ENCODE peak calls at places on chromosomes 11 and 22, in four cellular contexts. L is AG10803, X is fibroblast of the aortic adventitia, K is A549. R is an unnamed sample.

GRCh38 chr11:2557381-2557780 is 112.6 kb downstream of the KCNQ1 start:
- DNase-seq in X (no peak), K (no peak), L (no peak), R (no peak)

GRCh38 chr11:102530558-102530957 is at the start of gene MMP7:
- DNase-seq in L (peak), X (peak), K (peak), R (peak)

GRCh38 chr11:1770061-1770460 is 6.3 kb upstream of the CTSD start:
- DNase-seq in X (no peak), K (no peak), L (no peak), R (no peak)

GRCh38 chr11:77596626-77597025 is 6.9 kb downstream of the AQP11 start:
- DNase-seq in L (peak), X (peak), K (no peak), R (peak)

GRCh38 chr11:45209904-45210699 is 63.7 kb downstream of the PRDM11 start:
- DNase-seq in X (peak), K (no peak), L (peak), R (peak)

GRCh38 chr11:104830080-104830479 is 68.2 kb downstream of the CASP12 start:
- DNase-seq in K (peak), X (peak), L (peak), R (peak)

GRCh38 chr11:61762798-61763197 is 10.4 kb downstream of the MYRF start:
- DNase-seq in K (no peak), X (no peak), L (no peak), R (no peak)

GRCh38 chr11:17611049-17611448 is 64.0 kb downstream of the OTOG start:
- DNase-seq in K (no peak), X (no peak), L (no peak), R (no peak)

GRCh38 chr11:120228794-120229384 is 11.1 kb upstream of the POU2F3 start:
- DNase-seq in X (no peak), L (no peak), K (no peak), R (no peak)

GRCh38 chr11:126817523-126818450 is 182.8 kb downstream of the KIRREL3 start:
- DNase-seq in K (no peak), L (peak), X (no peak), R (no peak)

GRCh38 chr22:30178180-30179126 is 68.1 kb downstream of the LIF start:
- DNase-seq in X (peak), L (peak), K (no peak), R (peak)

GRCh38 chr22:23219787-23220484 is 39.6 kb downstream of the BCR start:
- DNase-seq in L (peak), K (no peak), X (no peak), R (peak)

GRCh38 chr22:11627436-11627797 is 3900.6 kb upstream of the OR11H1 start:
- DNase-seq in X (peak), L (peak), K (no peak), R (peak)

GRCh38 chr11:75524576-75525432 is 937 bp downstream of the GDPD5 start:
- DNase-seq in K (no peak), L (peak), X (no peak), R (no peak)

GRCh38 chr22:31826443-31826842 is 72.6 kb downstream of the DEPDC5 start:
- DNase-seq in L (no peak), X (no peak), K (no peak), R (no peak)

GRCh38 chr22:47967841-47968240 is 1205.4 kb downstream of the TBC1D22A start:
- DNase-seq in K (no peak), X (no peak), L (no peak), R (no peak)

GRCh38 chr11:44443836-44444769 is 121.4 kb upstream of the CD82 start:
- DNase-seq in X (no peak), L (no peak), K (peak), R (no peak)

GRCh38 chr11:10107522-10107921 is 186.5 kb downstream of the SBF2 start:
- DNase-seq in X (no peak), K (no peak), L (peak), R (no peak)

GRCh38 chr11:5489571-5490357 is 1.3 kb downstream of the OR52D1 start:
- DNase-seq in K (no peak), X (no peak), L (no peak), R (peak)

GRCh38 chr11:102983491-102983890 is 28.0 kb upstream of the MMP13 start:
- DNase-seq in K (no peak), L (peak), X (peak), R (no peak)

GRCh38 chr22:23306926-23307325 is 126.6 kb downstream of the BCR start:
- DNase-seq in K (no peak), X (no peak), L (no peak), R (no peak)

GRCh38 chr11:118901494-118902335 is 18.0 kb downstream of the CXCR5 start:
- DNase-seq in L (no peak), X (no peak), K (no peak), R (no peak)

GRCh38 chr11:100639140-100639539 is 47.9 kb upstream of the ARHGAP42 start:
- DNase-seq in L (no peak), X (no peak), K (peak), R (peak)

GRCh38 chr22:33440756-33441155 is 382.6 kb upstream of the SYN3 start:
- DNase-seq in K (no peak), L (peak), X (peak), R (no peak)

GRCh38 chr22:48459259-48459658 is 1368.4 kb downstream of the BRD1 start:
- DNase-seq in K (no peak), X (no peak), L (no peak), R (no peak)

GRCh38 chr11:10979529-10979928 is 121.7 kb upstream of the ZBED5 start:
- DNase-seq in L (no peak), K (no peak), X (no peak), R (no peak)

GRCh38 chr11:66443602-66444001 is 5.0 kb upstream of the MRPL11 start:
- DNase-seq in L (peak), X (peak), K (peak), R (peak)

GRCh38 chr11:102114032-102114431 is 3.8 kb downstream of the YAP1 start:
- DNase-seq in K (peak), X (no peak), L (no peak), R (no peak)

GRCh38 chr22:22210375-22210774 is 34.2 kb upstream of the VPREB1 start:
- DNase-seq in X (peak), K (peak), L (peak), R (peak)

GRCh38 chr11:132062031-132062430 is 691.6 kb downstream of the NTM start:
- DNase-seq in L (no peak), K (no peak), X (no peak), R (peak)

GRCh38 chr22:35638408-35638807 is 9.8 kb upstream of the APOL6 start:
- DNase-seq in X (peak), K (no peak), L (peak), R (peak)

GRCh38 chr11:23021287-23021863 is 161.1 kb upstream of the CCDC179 start:
- DNase-seq in K (peak), L (peak), X (peak), R (peak)

GRCh38 chr22:46482311-46482710 is 55.1 kb downstream of the CELSR1 start:
- DNase-seq in L (no peak), K (no peak), X (no peak), R (no peak)

GRCh38 chr11:119650251-119650650 is 78.7 kb downstream of the NECTIN1 start:
- DNase-seq in L (no peak), X (no peak), K (no peak), R (no peak)

GRCh38 chr11:115665958-115666357 is 161.7 kb upstream of the CADM1 start:
- DNase-seq in X (no peak), L (no peak), K (no peak), R (no peak)

GRCh38 chr22:49724893-49725489 is 102.7 kb downstream of the BRD1 start:
- DNase-seq in K (peak), L (peak), X (no peak), R (peak)

GRCh38 chr11:67293090-67293489 is 4.0 kb downstream of the ANKRD13D start:
- DNase-seq in X (no peak), K (no peak), L (peak), R (peak)

GRCh38 chr11:88174627-88175003 is 628 bp downstream of the RAB38 start:
- DNase-seq in K (peak), L (peak), X (peak), R (peak)

GRCh38 chr11:34789196-34789834 is 126.9 kb downstream of the APIP start:
- DNase-seq in X (no peak), L (no peak), K (no peak), R (no peak)

GRCh38 chr11:34787899-34788298 is 128.3 kb downstream of the APIP start:
- DNase-seq in X (no peak), K (no peak), L (no peak), R (no peak)

GRCh38 chr11:34788642-34789041 is 127.5 kb downstream of the APIP start:
- DNase-seq in X (no peak), L (no peak), K (no peak), R (no peak)

GRCh38 chr11:34784318-34784841 is 131.8 kb downstream of the APIP start:
- DNase-seq in K (no peak), L (no peak), X (no peak), R (no peak)

GRCh38 chr11:34787348-34787747 is 128.8 kb downstream of the APIP start:
- DNase-seq in L (no peak), X (no peak), K (no peak), R (no peak)
- H3K4me3 ChIP-seq in L (no peak), X (no peak), K (no peak), R (no peak)

GRCh38 chr11:68402355-68403031 is 58.1 kb upstream of the PPP6R3 start:
- DNase-seq in K (no peak), X (no peak), L (no peak), R (no peak)
- TF ChIP-seq CTCF in K (no peak), X (no peak), L (no peak), R (no peak)

GRCh38 chr22:38413085-38414008 is 41.7 kb downstream of the KCNJ4 start:
- DNase-seq in X (no peak), K (no peak), L (no peak), R (no peak)
- H3K4me3 ChIP-seq in X (no peak), K (no peak), L (no peak), R (no peak)

DNA sequence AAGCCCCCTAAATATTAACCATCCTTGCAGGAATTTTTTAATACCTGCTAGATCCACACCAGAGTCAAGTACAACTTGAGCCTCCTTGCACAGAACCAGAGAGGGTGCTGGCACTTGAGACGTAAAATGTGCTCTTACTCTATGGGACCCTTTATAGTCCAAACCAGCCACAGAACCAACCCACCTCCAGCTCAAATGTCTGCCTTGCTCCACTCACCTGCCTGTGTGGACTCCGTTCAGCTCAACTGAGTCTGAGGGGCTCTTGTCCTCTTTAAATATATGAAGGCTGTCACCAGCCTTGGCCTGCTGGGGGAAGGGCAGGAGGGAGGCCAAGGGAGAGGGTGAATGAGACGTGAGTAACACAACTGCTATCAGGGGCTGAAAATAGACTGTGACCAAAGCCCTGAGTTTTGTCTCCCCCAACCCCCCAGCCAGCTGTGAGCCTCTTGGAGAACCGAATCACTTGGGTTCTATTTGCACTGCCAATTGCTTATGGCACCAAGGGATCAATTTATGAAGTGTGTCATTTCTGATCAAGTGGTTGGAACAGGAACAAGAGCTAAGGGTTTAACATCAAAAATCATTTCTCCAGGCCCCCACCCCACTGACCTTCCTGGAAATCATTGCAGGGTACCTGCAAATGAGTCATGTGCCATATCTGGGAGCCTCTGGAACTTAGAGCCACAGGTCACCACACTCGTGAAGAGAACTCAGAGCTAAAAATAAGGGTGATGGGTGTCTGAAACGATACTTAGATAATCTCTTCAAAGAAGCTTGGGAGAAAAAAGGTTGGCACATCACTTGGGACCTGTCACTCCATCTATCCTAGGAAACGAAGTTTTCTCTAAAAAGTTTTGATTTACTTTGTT is at the start of gene CSRP3:
- DNase-seq in L (peak), K (no peak), X (peak), R (no peak)
- TF ChIP-seq CTCF in L (no peak), K (no peak), X (no peak), R (no peak)

GRCh38 chr11:25981998-25982397 is 349.9 kb upstream of the ANO3 start:
- DNase-seq in X (peak), K (peak), L (peak), R (peak)
- H3K4me3 ChIP-seq in X (no peak), K (no peak), L (no peak), R (no peak)

DNA sequence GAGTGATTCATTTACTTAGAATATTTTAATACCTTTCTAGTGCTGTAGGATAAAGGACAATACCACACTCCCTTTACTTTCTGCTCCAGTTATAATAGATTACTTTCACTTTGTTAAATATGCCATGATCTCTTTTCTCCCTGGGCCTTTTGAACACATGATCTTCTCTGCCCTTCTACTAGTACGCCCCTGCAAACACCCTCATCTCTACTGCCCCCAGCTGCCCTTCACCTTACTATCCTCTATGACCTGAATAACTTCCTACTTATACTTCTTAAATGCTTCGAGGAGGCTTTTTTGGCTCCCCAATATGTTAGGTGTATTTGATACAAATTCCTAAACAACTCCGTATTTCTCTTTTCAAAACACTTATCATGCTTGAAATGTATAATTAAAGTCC is 177.3 kb downstream of the GUCY1A2 start:
- DNase-seq in L (no peak), K (no peak), X (no peak), R (no peak)
- TF ChIP-seq CTCF in L (no peak), K (no peak), X (no peak), R (no peak)

GRCh38 chr11:4092031-4092430 is 2.6 kb upstream of the RRM1 start:
- DNase-seq in K (no peak), X (no peak), L (no peak), R (no peak)
- H3K4me3 ChIP-seq in K (no peak), X (no peak), L (no peak), R (no peak)

R was measured in astrocyte of the spinal cord.